ENCODE peak calls at places on chromosomes 5 and 9, in eight cellular contexts. L is left ventricle myocardium inferior, E is MM.1S, R is pancreas, S is neural progenitor cell, O is body of pancreas, F is stomach, H is thyroid gland. C is an unnamed sample. For H3K9me3 and H3K4me1, the result is how much of the 10 kb centered on the place peaks cover.

GRCh38 chr5:61332891-61333350 is 863 bp downstream of the ZSWIM6 start:
- DNase-seq in L (peak), H (peak), F (peak), S (peak), E (no peak), O (peak), R (peak), C (peak)

GRCh38 chr5:90134892-90135291 is 274.7 kb downstream of the CETN3 start:
- DNase-seq in S (no peak), H (no peak), L (peak), O (peak), R (peak), E (no peak), F (peak), C (peak)

GRCh38 chr9:111896942-111897830 is 572 bp downstream of the UGCG start:
- DNase-seq in F (no peak), L (peak), O (peak), E (no peak), S (no peak), H (peak), R (peak), C (peak)

GRCh38 chr5:68482199-68482598 is 266.6 kb downstream of the PIK3R1 start:
- DNase-seq in S (no peak), O (no peak), L (no peak), H (no peak), E (no peak), R (no peak), F (no peak), C (no peak)

GRCh38 chr9:129497064-129497836 is 123.7 kb downstream of the C9orf50 start:
- DNase-seq in F (no peak), R (peak), L (peak), O (peak), S (no peak), H (no peak), E (no peak), C (peak)

GRCh38 chr9:128845186-128845931 is 15.8 kb upstream of the SPOUT1 start:
- DNase-seq in E (no peak), R (no peak), L (no peak), O (no peak), F (no peak), S (peak), H (peak), C (no peak)

GRCh38 chr5:78472469-78473106 is 112.2 kb downstream of the SCAMP1 start:
- DNase-seq in O (no peak), E (no peak), F (no peak), H (no peak), R (no peak), L (no peak), S (no peak), C (no peak)

GRCh38 chr9:135413086-135413375 is 66.6 kb upstream of the PPP1R26 start:
- DNase-seq in R (no peak), O (no peak), F (no peak), S (no peak), L (no peak), E (no peak), H (no peak), C (no peak)

GRCh38 chr9:137416563-137417151 is 6.3 kb downstream of the EXD3 start:
- DNase-seq in L (no peak), F (no peak), O (no peak), E (no peak), H (no peak), R (no peak), S (no peak), C (no peak)

DNA sequence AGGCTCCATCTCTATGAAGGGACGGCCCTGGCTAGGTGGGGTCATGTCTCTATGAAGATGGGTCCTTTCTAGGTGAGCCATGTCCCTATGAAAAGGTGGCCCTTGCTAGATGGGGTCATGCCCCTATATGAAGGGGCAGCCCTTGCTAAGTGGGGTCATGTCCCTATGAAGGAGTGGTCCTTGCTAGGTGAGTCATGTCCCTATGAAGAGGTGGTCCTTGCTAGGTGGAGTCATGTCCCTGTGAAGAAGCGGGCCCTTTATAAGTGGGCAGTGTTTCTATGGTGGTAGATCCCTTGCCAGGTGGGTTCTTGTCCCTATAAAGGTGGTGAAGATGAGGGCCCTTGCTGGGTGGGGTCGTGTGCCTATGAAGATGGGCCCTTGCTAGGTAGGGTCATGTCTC is 283.0 kb upstream of the IRX2 start:
- DNase-seq in R (no peak), E (no peak), S (no peak), L (no peak), H (no peak), F (no peak), O (no peak), C (no peak)
- H3K9me3 ChIP-seq in R (under half), E (under half), S (under half), L (under half), H (under half), F (under half), O (under half), C (under half)

DNA sequence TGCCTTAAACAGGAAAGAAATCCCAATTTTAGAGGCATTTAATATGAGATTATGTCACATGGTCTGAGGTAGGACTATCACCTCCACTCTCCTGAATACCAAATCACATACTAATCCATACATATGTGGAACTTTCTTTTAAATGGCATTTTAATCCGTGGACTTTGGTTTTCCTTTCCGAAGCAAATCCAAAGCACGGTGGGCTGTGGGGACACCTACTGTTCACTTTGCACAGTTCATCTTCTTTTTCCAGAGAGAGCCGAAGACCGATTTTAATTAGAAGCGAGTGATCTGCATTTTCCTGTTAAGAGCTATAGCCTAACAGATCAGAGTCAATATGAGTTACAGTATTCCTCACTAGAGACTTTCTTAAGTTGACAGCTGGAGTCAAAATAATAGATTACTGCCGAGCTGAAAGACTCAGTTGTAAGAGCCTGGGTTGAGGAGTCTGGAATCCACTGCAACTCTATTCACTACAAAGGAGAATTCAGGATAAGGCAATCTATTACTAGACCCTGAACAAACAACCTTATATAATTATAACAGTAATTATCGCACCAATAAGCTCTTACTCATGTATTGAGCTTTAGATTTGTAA is 144.8 kb downstream of the TRPM6 start:
- DNase-seq in O (no peak), H (peak), S (peak), L (no peak), F (no peak), E (peak), R (no peak), C (peak)
- TF ChIP-seq CTCF in O (peak), H (peak), S (peak), L (peak), F (peak), E (peak), R (peak), C (no peak)

GRCh38 chr9:37386988-37387387 is 35.5 kb upstream of the GRHPR start:
- DNase-seq in F (no peak), O (no peak), S (no peak), L (no peak), R (no peak), H (no peak), E (no peak), C (no peak)

GRCh38 chr9:37383876-37384715 is 38.4 kb upstream of the GRHPR start:
- DNase-seq in E (no peak), H (no peak), L (no peak), R (no peak), O (no peak), F (no peak), S (no peak), C (no peak)

GRCh38 chr9:37383393-37383792 is 39.1 kb upstream of the GRHPR start:
- DNase-seq in R (no peak), H (no peak), S (no peak), F (no peak), L (no peak), O (no peak), E (no peak), C (no peak)

GRCh38 chr9:37382982-37383357 is 39.5 kb upstream of the GRHPR start:
- DNase-seq in S (no peak), L (no peak), O (no peak), R (no peak), E (no peak), H (no peak), F (no peak), C (no peak)

GRCh38 chr9:37385286-37385685 is 37.2 kb upstream of the GRHPR start:
- DNase-seq in S (no peak), R (no peak), O (no peak), F (no peak), L (no peak), E (no peak), H (no peak), C (no peak)
- H3K4me1 ChIP-seq in S (under half), R (under half), O (under half), F (under half), L (under half), E (under half), H (under half), C (under half)

GRCh38 chr5:1047332-1047965 is 38.8 kb downstream of the NKD2 start:
- DNase-seq in F (no peak), E (no peak), R (no peak), L (no peak), O (no peak), S (no peak), H (no peak), C (no peak)
- H3K9me3 ChIP-seq in F (under half), E (under half), R (under half), L (under half), O (under half), S (under half), H (under half), C (under half)

GRCh38 chr5:125331987-125332628 is 585.7 kb upstream of the ZNF608 start:
- DNase-seq in E (no peak), R (no peak), F (no peak), S (no peak), H (no peak), O (no peak), L (no peak), C (no peak)

GRCh38 chr5:125337222-125337768 is 590.9 kb upstream of the ZNF608 start:
- DNase-seq in E (no peak), S (no peak), H (no peak), F (no peak), O (no peak), R (no peak), L (no peak), C (no peak)

GRCh38 chr5:125341436-125341835 is 595.0 kb upstream of the ZNF608 start:
- DNase-seq in E (no peak), R (no peak), L (no peak), F (no peak), O (no peak), H (no peak), S (no peak), C (no peak)

GRCh38 chr5:125338804-125339203 is 592.4 kb upstream of the ZNF608 start:
- DNase-seq in H (no peak), R (no peak), L (no peak), E (no peak), O (no peak), F (no peak), S (no peak), C (no peak)

GRCh38 chr5:125336401-125336800 is 590.0 kb upstream of the ZNF608 start:
- DNase-seq in S (no peak), H (no peak), O (no peak), L (no peak), F (no peak), E (no peak), R (no peak), C (no peak)
- TF ChIP-seq CTCF in S (no peak), H (no peak), O (no peak), L (no peak), F (no peak), E (no peak), R (no peak), C (no peak)

GRCh38 chr5:157546456-157547100 is 29.0 kb downstream of the ADAM19 start:
- DNase-seq in F (no peak), O (peak), R (no peak), S (no peak), H (no peak), E (no peak), L (peak), C (no peak)

GRCh38 chr5:157543825-157544622 is 31.6 kb downstream of the ADAM19 start:
- DNase-seq in F (no peak), S (no peak), H (peak), O (no peak), L (no peak), E (no peak), R (no peak), C (no peak)

GRCh38 chr5:157545911-157546310 is 29.7 kb downstream of the ADAM19 start:
- DNase-seq in H (no peak), R (no peak), L (no peak), F (no peak), S (no peak), O (no peak), E (no peak), C (no peak)

GRCh38 chr5:157542282-157542966 is 33.2 kb downstream of the ADAM19 start:
- DNase-seq in O (no peak), S (no peak), R (no peak), F (no peak), L (no peak), E (no peak), H (no peak), C (no peak)

GRCh38 chr5:157544623-157544989 is 31.0 kb downstream of the ADAM19 start:
- DNase-seq in S (no peak), H (no peak), R (no peak), O (no peak), F (no peak), L (no peak), E (no peak), C (no peak)
- H3K4me1 ChIP-seq in S (under half), H (under half), R (under half), O (under half), F (half or more), L (half or more), E (under half), C (under half)

GRCh38 chr5:141431286-141431685 is 979 bp downstream of the PCDHGA12 start:
- DNase-seq in F (no peak), E (no peak), R (no peak), S (no peak), L (no peak), O (no peak), H (no peak), C (no peak)
- H3K9me3 ChIP-seq in F (half or more), E (under half), R (under half), S (under half), L (half or more), O (half or more), H (under half), C (half or more)

GRCh38 chr5:113330533-113331200 is 104.1 kb downstream of the TSSK1B start:
- DNase-seq in E (peak), L (peak), O (peak), F (no peak), S (peak), H (peak), R (no peak), C (no peak)
- TF ChIP-seq CTCF in E (peak), L (peak), O (peak), F (peak), S (peak), H (peak), R (peak), C (no peak)